ENCODE peak calls at places on chromosomes 7 and 10, in seven cellular contexts. S is esophagus muscularis mucosa, T is stomach, U is vagina, K is suprapubic skin, D is endothelial cell of umbilical vein, P is breast epithelium. I is an unnamed sample.

GRCh38 chr7:134686782-134687181 is 40.1 kb downstream of the BPGM start:
- DNase-seq in K (no peak), T (no peak), U (no peak), P (no peak), D (peak), S (no peak), I (no peak)

GRCh38 chr10:102646610-102647432 is 2.5 kb downstream of the TRIM8 start:
- DNase-seq in K (no peak), S (no peak), D (no peak), U (no peak), T (peak), P (no peak), I (no peak)

GRCh38 chr10:43226851-43227845 is 39.7 kb downstream of the RASGEF1A start:
- DNase-seq in P (no peak), S (no peak), U (no peak), T (no peak), K (no peak), D (no peak), I (no peak)

GRCh38 chr10:43137701-43137970 is 609 bp upstream of the CSGALNACT2 start:
- DNase-seq in D (peak), T (no peak), U (no peak), P (no peak), K (no peak), S (peak), I (no peak)

GRCh38 chr7:96178581-96178980 is 143.3 kb downstream of the SLC25A13 start:
- DNase-seq in T (no peak), D (no peak), K (no peak), P (no peak), U (no peak), S (no peak), I (no peak)

GRCh38 chr7:143934526-143935340 is at the start of gene OR2F2:
- DNase-seq in K (no peak), S (no peak), T (no peak), U (no peak), D (no peak), P (no peak), I (no peak)

GRCh38 chr7:95470452-95470851 is 15.3 kb upstream of the ASB4 start:
- DNase-seq in D (peak), P (no peak), S (no peak), T (no peak), K (no peak), U (no peak), I (peak)

GRCh38 chr7:133873187-133873586 is 254.0 kb upstream of the LRGUK start:
- DNase-seq in T (no peak), U (no peak), D (no peak), P (no peak), K (no peak), S (no peak), I (no peak)

GRCh38 chr10:114541081-114541833 is 116.8 kb downstream of the ABLIM1 start:
- DNase-seq in P (peak), U (peak), D (peak), K (peak), T (peak), S (peak), I (no peak)

GRCh38 chr10:69499726-69500689 is 48.7 kb downstream of the TSPAN15 start:
- DNase-seq in U (no peak), T (peak), K (no peak), S (no peak), D (no peak), P (no peak), I (no peak)

GRCh38 chr10:114821915-114822770 is 563 bp downstream of the FHIP2A start:
- DNase-seq in K (peak), P (peak), U (no peak), T (peak), S (no peak), D (peak), I (peak)

GRCh38 chr10:19783721-19784120 is 32.5 kb upstream of the PLXDC2 start:
- DNase-seq in U (no peak), P (no peak), T (no peak), S (no peak), D (no peak), K (no peak), I (no peak)

GRCh38 chr7:38190010-38190409 is 12.0 kb downstream of the STARD3NL start:
- DNase-seq in U (no peak), S (no peak), T (no peak), P (no peak), D (no peak), K (no peak), I (no peak)

GRCh38 chr7:28830831-28831230 is 127.3 kb downstream of the TRIL start:
- DNase-seq in U (no peak), T (no peak), S (no peak), D (no peak), P (no peak), K (no peak), I (no peak)

GRCh38 chr7:22627136-22627535 is 99.9 kb upstream of the IL6 start:
- DNase-seq in U (no peak), S (no peak), K (no peak), D (peak), T (no peak), P (no peak), I (no peak)

GRCh38 chr7:131352032-131352431 is 24.4 kb downstream of the MKLN1 start:
- DNase-seq in S (no peak), P (no peak), T (no peak), U (no peak), K (no peak), D (no peak), I (no peak)

GRCh38 chr7:79290398-79290797 is 163.1 kb downstream of the MAGI2 start:
- DNase-seq in S (no peak), U (no peak), D (no peak), T (no peak), P (no peak), K (no peak), I (no peak)

GRCh38 chr10:110864662-110865140 is 7.0 kb upstream of the PDCD4 start:
- DNase-seq in D (no peak), U (no peak), K (no peak), T (no peak), S (no peak), P (no peak), I (no peak)

GRCh38 chr10:83960125-83960524 is 179.2 kb upstream of the GHITM start:
- DNase-seq in S (no peak), P (no peak), K (no peak), T (no peak), D (no peak), U (no peak), I (no peak)

GRCh38 chr7:4472739-4473138 is 209.4 kb upstream of the FOXK1 start:
- DNase-seq in S (no peak), T (no peak), P (no peak), U (no peak), D (no peak), K (no peak), I (no peak)

GRCh38 chr7:141053626-141054025 is 20.2 kb upstream of the TMEM178B start:
- DNase-seq in U (no peak), K (no peak), P (no peak), S (no peak), T (no peak), D (no peak), I (no peak)

GRCh38 chr10:29746080-29746797 is 111.5 kb upstream of the SVIL start:
- DNase-seq in T (no peak), D (peak), P (no peak), K (no peak), S (no peak), U (no peak), I (no peak)

GRCh38 chr10:85105614-85106013 is 777.2 kb downstream of the CCSER2 start:
- DNase-seq in U (no peak), S (no peak), T (no peak), D (no peak), K (no peak), P (no peak), I (no peak)

GRCh38 chr10:101284171-101285092 is 55.2 kb upstream of the LBX1 start:
- DNase-seq in U (no peak), D (no peak), P (no peak), T (no peak), S (no peak), K (no peak), I (no peak)

GRCh38 chr7:1086588-1087461 is 1.1 kb upstream of the GPER1 start:
- DNase-seq in S (no peak), D (peak), T (peak), P (peak), U (no peak), K (no peak), I (peak)

GRCh38 chr7:116630932-116631449 is 41.0 kb upstream of the MET start:
- DNase-seq in K (peak), U (no peak), D (no peak), P (peak), T (peak), S (no peak), I (no peak)

GRCh38 chr10:72272689-72273409 is 875 bp upstream of the DDIT4 start:
- DNase-seq in D (peak), K (peak), S (peak), P (peak), T (peak), U (peak), I (peak)

GRCh38 chr7:151009340-151010001 is 14.8 kb downstream of the ATG9B start:
- DNase-seq in S (no peak), D (no peak), P (no peak), T (no peak), U (no peak), K (no peak), I (no peak)

GRCh38 chr7:151011097-151011409 is 13.2 kb downstream of the ATG9B start:
- DNase-seq in K (no peak), T (no peak), D (no peak), P (no peak), S (no peak), U (no peak), I (no peak)

GRCh38 chr7:151012031-151012692 is 12.1 kb downstream of the ATG9B start:
- DNase-seq in U (no peak), S (no peak), K (no peak), P (no peak), T (no peak), D (no peak), I (no peak)

GRCh38 chr7:151010002-151010306 is 14.3 kb downstream of the ATG9B start:
- DNase-seq in S (no peak), U (no peak), P (no peak), D (no peak), T (no peak), K (no peak), I (no peak)

GRCh38 chr7:151010307-151011096 is 13.8 kb downstream of the ATG9B start:
- DNase-seq in D (no peak), S (no peak), U (no peak), T (no peak), K (no peak), P (no peak), I (no peak)
- TF ChIP-seq POLR2AphosphoS5 in D (peak), S (no peak), U (no peak), T (no peak), K (no peak), P (no peak), I (no peak)

GRCh38 chr7:103695496-103695895 is 249.5 kb upstream of the SLC26A5 start:
- DNase-seq in S (no peak), T (no peak), D (no peak), U (no peak), K (no peak), P (no peak), I (no peak)
- TF ChIP-seq POLR2AphosphoS5 in S (no peak), T (no peak), D (no peak), U (no peak), K (no peak), P (no peak), I (no peak)

GRCh38 chr10:119677126-119677525 is 25.9 kb downstream of the BAG3 start:
- DNase-seq in T (no peak), D (no peak), S (no peak), U (no peak), K (no peak), P (no peak), I (no peak)

GRCh38 chr10:119680050-119680449 is 28.9 kb downstream of the BAG3 start:
- DNase-seq in P (peak), T (no peak), K (no peak), S (no peak), D (peak), U (no peak), I (no peak)

GRCh38 chr10:119677904-119678755 is 26.9 kb downstream of the BAG3 start:
- DNase-seq in T (no peak), P (no peak), D (no peak), S (no peak), U (no peak), K (no peak), I (no peak)

GRCh38 chr10:119680668-119681070 is 29.5 kb downstream of the BAG3 start:
- DNase-seq in K (no peak), T (no peak), S (no peak), P (peak), U (no peak), D (peak), I (no peak)

GRCh38 chr10:119679480-119679829 is 28.3 kb downstream of the BAG3 start:
- DNase-seq in U (no peak), K (no peak), T (no peak), P (no peak), D (no peak), S (no peak), I (no peak)
- TF ChIP-seq POLR2AphosphoS5 in U (no peak), K (no peak), T (no peak), P (no peak), D (no peak), S (no peak), I (no peak)

DNA sequence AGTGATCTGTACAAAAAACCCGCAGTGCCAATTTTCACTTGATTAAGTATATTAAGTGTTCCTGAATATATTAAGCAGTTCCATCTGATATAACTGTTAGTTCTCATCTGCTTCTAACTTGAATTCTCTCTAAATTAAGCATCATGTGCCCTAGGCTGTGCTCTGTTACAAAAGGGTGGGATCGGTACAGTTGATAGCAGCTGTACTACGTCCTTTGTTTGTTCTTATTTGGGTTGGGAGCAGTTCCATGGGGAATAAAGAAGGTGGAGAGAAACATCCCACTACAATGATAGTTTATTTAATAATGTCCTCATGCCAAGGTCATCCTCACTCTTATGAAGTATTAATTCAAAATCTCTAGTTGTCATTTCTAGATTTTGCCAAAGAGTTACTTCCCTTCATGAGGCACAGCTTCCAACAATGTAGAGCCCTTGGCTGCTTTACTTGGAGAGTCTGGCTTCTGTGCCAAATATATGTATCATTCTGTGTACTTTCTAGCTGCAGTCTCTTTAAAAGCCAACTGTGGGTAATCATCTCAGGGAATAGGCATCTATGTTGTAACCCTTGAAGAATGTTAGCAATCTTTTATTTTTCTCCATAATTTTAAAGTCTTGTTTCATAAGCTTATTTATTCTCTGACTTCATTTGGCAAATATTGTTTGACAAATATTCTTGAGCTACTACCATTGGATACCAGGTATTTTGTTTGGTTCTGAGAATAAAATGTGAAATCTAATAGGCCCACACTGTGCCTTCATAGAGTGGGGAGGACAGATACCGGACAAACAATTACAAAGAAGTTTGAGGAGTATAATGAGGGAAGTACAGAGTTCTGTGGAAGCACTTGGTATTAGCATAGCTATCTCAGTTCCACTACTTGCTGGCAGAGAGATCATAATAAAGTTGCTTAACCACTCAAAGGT is 22.4 kb upstream of the AHR start:
- DNase-seq in P (no peak), K (no peak), D (peak), T (no peak), S (no peak), U (no peak), I (no peak)
- TF ChIP-seq POLR2AphosphoS5 in P (no peak), K (no peak), D (no peak), T (peak), S (peak), U (no peak), I (no peak)

GRCh38 chr10:61845950-61846268 is 55.6 kb upstream of the ARID5B start:
- DNase-seq in T (no peak), U (no peak), K (no peak), D (no peak), P (no peak), S (no peak), I (no peak)
- TF ChIP-seq POLR2AphosphoS5 in T (no peak), U (no peak), K (no peak), D (no peak), P (no peak), S (no peak), I (no peak)

GRCh38 chr7:74083117-74083876 is at the start of gene LIMK1:
- DNase-seq in T (peak), U (peak), D (peak), S (no peak), P (peak), K (peak), I (peak)
- TF ChIP-seq POLR2AphosphoS5 in T (no peak), U (peak), D (peak), S (no peak), P (no peak), K (no peak), I (no peak)

GRCh38 chr7:142805350-142806020 is 34.7 kb downstream of the PRSS2 start:
- DNase-seq in S (no peak), K (no peak), P (no peak), U (no peak), D (no peak), T (no peak), I (no peak)
- TF ChIP-seq POLR2AphosphoS5 in S (no peak), K (no peak), P (no peak), U (no peak), D (peak), T (no peak), I (no peak)

I was measured in GM12891.